ENCODE peak calls at places on chromosomes 11 and 22, in seven cellular contexts. M, I, D, V, G, U and Y are unnamed samples.

GRCh38 chr22:46416537-46417267 is 81.2 kb downstream of the TRMU start:
- DNase-seq in D (peak), V (peak), G (no peak), M (no peak), U (no peak), I (no peak), Y (no peak)

GRCh38 chr22:19517171-19517500 is 7.1 kb downstream of the CLDN5 start:
- DNase-seq in I (peak), V (no peak), M (no peak), G (no peak), D (no peak), U (no peak), Y (no peak)

GRCh38 chr11:74731301-74732094 is at the start of gene CHRDL2:
- DNase-seq in M (no peak), V (peak), G (peak), U (no peak), D (peak), I (peak), Y (no peak)

GRCh38 chr22:47102648-47103047 is 340.2 kb downstream of the TBC1D22A start:
- DNase-seq in M (no peak), D (no peak), V (no peak), G (no peak), I (peak), U (no peak), Y (no peak)

GRCh38 chr11:77770629-77771028 is 49.9 kb downstream of the RSF1 start:
- DNase-seq in D (no peak), M (no peak), I (no peak), U (no peak), V (no peak), G (no peak), Y (no peak)

GRCh38 chr11:96154802-96155520 is 188.0 kb downstream of the MAML2 start:
- DNase-seq in U (no peak), M (no peak), V (peak), D (peak), I (no peak), G (no peak), Y (peak)

GRCh38 chr11:123903932-123904331 is 2.0 kb downstream of the OR8D4 start:
- DNase-seq in I (no peak), D (no peak), M (no peak), U (no peak), V (no peak), G (no peak), Y (no peak)

GRCh38 chr22:25845985-25846745 is 104.2 kb downstream of the MYO18B start:
- DNase-seq in V (no peak), D (no peak), M (no peak), U (no peak), I (no peak), G (no peak), Y (no peak)

GRCh38 chr22:48843640-48844039 is 984.0 kb downstream of the BRD1 start:
- DNase-seq in V (no peak), U (no peak), I (no peak), G (peak), D (no peak), M (no peak), Y (no peak)

GRCh38 chr11:80748207-80748606 is 1307.4 kb upstream of the TENM4 start:
- DNase-seq in V (no peak), M (no peak), G (no peak), I (no peak), D (no peak), U (no peak), Y (no peak)

GRCh38 chr11:16958833-16959232 is 55.4 kb downstream of the PLEKHA7 start:
- DNase-seq in I (no peak), G (no peak), D (no peak), U (no peak), M (no peak), V (no peak), Y (no peak)

GRCh38 chr11:8813658-8814057 is 97.3 kb upstream of the AKIP1 start:
- DNase-seq in V (peak), D (peak), G (peak), M (peak), U (peak), I (peak), Y (no peak)

GRCh38 chr11:29343465-29344333 is 673.1 kb downstream of the KCNA4 start:
- DNase-seq in D (peak), G (peak), I (peak), U (peak), V (peak), M (peak), Y (no peak)

GRCh38 chr11:112882494-112883381 is 78.5 kb upstream of the NCAM1 start:
- DNase-seq in I (no peak), G (no peak), D (no peak), V (no peak), U (no peak), M (no peak), Y (no peak)

GRCh38 chr11:127056338-127056971 is 55.9 kb upstream of the KIRREL3 start:
- DNase-seq in V (no peak), I (no peak), D (no peak), G (no peak), U (peak), M (no peak), Y (no peak)

GRCh38 chr11:36744375-36745168 is 146.5 kb upstream of the RAG2 start:
- DNase-seq in G (peak), M (peak), D (peak), U (peak), V (peak), I (peak), Y (peak)

GRCh38 chr22:49710746-49711145 is 116.9 kb downstream of the BRD1 start:
- DNase-seq in G (peak), M (no peak), V (no peak), U (no peak), I (no peak), D (no peak), Y (no peak)

GRCh38 chr11:63567044-63567840 is 4.1 kb upstream of the PLAAT2 start:
- DNase-seq in V (peak), G (no peak), I (no peak), D (peak), M (peak), U (peak), Y (peak)

GRCh38 chr11:17347676-17348075 is 3.9 kb upstream of the NCR3LG1 start:
- DNase-seq in V (no peak), D (no peak), U (no peak), M (no peak), G (no peak), I (no peak), Y (no peak)

GRCh38 chr11:61814242-61814957 is 2.4 kb downstream of the FADS1 start:
- DNase-seq in M (no peak), U (no peak), V (peak), I (peak), G (no peak), D (peak), Y (no peak)

GRCh38 chr11:43984519-43985385 is 42.3 kb downstream of the C11orf96 start:
- DNase-seq in G (peak), V (no peak), M (peak), U (no peak), I (no peak), D (no peak), Y (no peak)

GRCh38 chr22:44576311-44577260 is 78.6 kb upstream of the RTL6 start:
- DNase-seq in M (no peak), V (no peak), G (peak), I (no peak), U (no peak), D (no peak), Y (no peak)

GRCh38 chr11:12284321-12285050 is 92.9 kb upstream of the PARVA start:
- DNase-seq in I (no peak), U (no peak), G (no peak), D (peak), M (no peak), V (peak), Y (no peak)

GRCh38 chr11:75495749-75496641 is 29.7 kb downstream of the GDPD5 start:
- DNase-seq in I (peak), U (no peak), V (no peak), D (no peak), M (no peak), G (no peak), Y (no peak)

GRCh38 chr11:12100886-12101285 is 9.5 kb upstream of the MICAL2 start:
- DNase-seq in G (peak), M (no peak), V (no peak), I (no peak), D (peak), U (no peak), Y (no peak)

GRCh38 chr22:24592144-24592845 is 578 bp downstream of the LRRC75B start:
- DNase-seq in I (peak), V (no peak), D (peak), G (no peak), M (no peak), U (no peak), Y (no peak)

GRCh38 chr11:129208863-129209262 is 16.7 kb upstream of the ARHGAP32 start:
- DNase-seq in U (no peak), I (no peak), D (peak), V (peak), M (no peak), G (no peak), Y (no peak)

GRCh38 chr11:4102711-4103110 is 8.1 kb downstream of the RRM1 start:
- DNase-seq in U (no peak), G (no peak), D (no peak), I (no peak), M (no peak), V (no peak), Y (no peak)

GRCh38 chr11:28606930-28607329 is 498.7 kb downstream of the METTL15 start:
- DNase-seq in M (no peak), D (peak), U (no peak), V (peak), G (no peak), I (peak), Y (no peak)

GRCh38 chr22:44396021-44396726 is 83.4 kb upstream of the SHISAL1 start:
- DNase-seq in V (no peak), U (no peak), I (peak), D (no peak), G (peak), M (no peak), Y (no peak)

GRCh38 chr11:78022397-78023396 is at the start of gene KCTD14:
- DNase-seq in U (no peak), G (peak), M (no peak), D (no peak), V (no peak), I (peak), Y (no peak)

GRCh38 chr11:2699185-2699530 is 636 bp downstream of the KCNQ1OT1 start:
- DNase-seq in V (no peak), M (peak), U (no peak), G (peak), D (no peak), I (no peak), Y (no peak)

GRCh38 chr11:16596231-16596630 is 142.2 kb upstream of the C11orf58 start:
- DNase-seq in U (no peak), D (no peak), V (no peak), G (no peak), M (no peak), I (no peak), Y (no peak)

GRCh38 chr22:44538071-44538470 is 40.0 kb upstream of the RTL6 start:
- DNase-seq in V (peak), D (peak), U (no peak), G (peak), M (peak), I (no peak), Y (no peak)

GRCh38 chr11:84549221-84549620 is 1077.9 kb downstream of the DLG2 start:
- DNase-seq in V (peak), G (no peak), I (no peak), M (no peak), U (no peak), D (peak), Y (no peak)

GRCh38 chr11:64599698-64600211 is 8.7 kb downstream of the SLC22A12 start:
- DNase-seq in V (no peak), U (no peak), I (no peak), D (no peak), G (no peak), M (no peak), Y (no peak)

GRCh38 chr11:64600281-64600992 is 9.4 kb downstream of the SLC22A12 start:
- DNase-seq in U (no peak), V (no peak), M (no peak), G (no peak), D (no peak), I (no peak), Y (no peak)

GRCh38 chr11:64598106-64598796 is 7.2 kb downstream of the SLC22A12 start:
- DNase-seq in U (no peak), G (peak), M (no peak), I (no peak), V (no peak), D (no peak), Y (no peak)

GRCh38 chr11:64597671-64598101 is 6.7 kb downstream of the SLC22A12 start:
- DNase-seq in V (no peak), U (no peak), M (no peak), I (no peak), D (no peak), G (peak), Y (no peak)

GRCh38 chr11:64598797-64599697 is 8.0 kb downstream of the SLC22A12 start:
- DNase-seq in I (no peak), U (no peak), G (no peak), D (no peak), M (no peak), V (no peak), Y (no peak)
- H3K4me3 ChIP-seq in I (no peak), U (no peak), G (no peak), D (no peak), M (no peak), V (no peak), Y (no peak)

GRCh38 chr22:42177891-42178336 is 47.3 kb upstream of the CYP2D6 start:
- DNase-seq in D (no peak), M (no peak), V (no peak), G (no peak), U (no peak), I (peak), Y (no peak)

GRCh38 chr22:42179616-42180015 is 49.0 kb upstream of the CYP2D6 start:
- DNase-seq in V (peak), D (peak), M (no peak), U (no peak), G (no peak), I (peak), Y (peak)

GRCh38 chr22:42176271-42176670 is 45.7 kb upstream of the CYP2D6 start:
- DNase-seq in U (no peak), G (no peak), D (no peak), M (no peak), V (no peak), I (peak), Y (no peak)

GRCh38 chr22:42178910-42179495 is 48.4 kb upstream of the CYP2D6 start:
- DNase-seq in U (no peak), D (no peak), V (no peak), G (no peak), I (no peak), M (no peak), Y (no peak)

GRCh38 chr22:42180349-42180842 is 49.8 kb upstream of the CYP2D6 start:
- DNase-seq in D (peak), I (peak), U (peak), V (peak), G (no peak), M (no peak), Y (no peak)
- H3K4me3 ChIP-seq in D (no peak), I (no peak), U (no peak), V (no peak), G (no peak), M (no peak), Y (no peak)

GRCh38 chr22:27372364-27372763 is 429.2 kb downstream of the MN1 start:
- DNase-seq in M (no peak), D (no peak), G (no peak), V (no peak), I (no peak), U (no peak), Y (no peak)
- H3K4me3 ChIP-seq in M (no peak), D (no peak), G (no peak), V (no peak), I (peak), U (no peak), Y (no peak)

GRCh38 chr11:65452806-65453490 is 30.4 kb downstream of the NEAT1 start:
- DNase-seq in G (no peak), M (no peak), I (no peak), V (peak), U (no peak), D (peak), Y (no peak)

GRCh38 chr11:65459552-65459951 is 37.0 kb downstream of the NEAT1 start:
- DNase-seq in I (peak), G (peak), D (no peak), V (no peak), U (peak), M (no peak), Y (no peak)

GRCh38 chr11:65454311-65454695 is 31.7 kb downstream of the NEAT1 start:
- DNase-seq in D (peak), I (no peak), G (no peak), V (peak), M (no peak), U (no peak), Y (no peak)

GRCh38 chr11:65454696-65455456 is 32.3 kb downstream of the NEAT1 start:
- DNase-seq in U (peak), D (peak), M (peak), G (peak), V (peak), I (peak), Y (no peak)

DNA sequence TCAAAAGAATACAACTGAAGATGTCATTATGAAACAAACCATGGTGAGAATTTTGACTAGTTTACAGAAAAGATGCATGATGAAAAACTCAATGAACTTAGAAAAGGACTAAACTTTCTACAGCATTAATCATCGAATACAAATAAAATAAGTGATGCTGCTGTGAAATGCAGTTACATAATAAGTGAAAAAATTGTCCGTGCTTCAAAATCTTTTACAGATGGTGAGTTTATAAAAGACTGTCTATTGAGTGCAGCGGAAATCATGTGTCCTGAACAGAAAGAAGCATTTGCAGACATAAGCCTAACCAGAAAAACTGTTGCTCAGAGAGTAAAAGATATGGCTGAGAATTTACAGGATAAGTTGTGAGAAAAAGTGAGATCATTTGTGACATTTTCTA is 33.8 kb downstream of the NEAT1 start:
- DNase-seq in D (peak), I (no peak), V (no peak), M (no peak), G (no peak), U (no peak), Y (no peak)
- H3K4me3 ChIP-seq in D (peak), I (no peak), V (no peak), M (no peak), G (no peak), U (peak), Y (no peak)

GRCh38 chr11:13440100-13440855 is 22.7 kb downstream of the BTBD10 start:
- DNase-seq in G (no peak), U (no peak), V (peak), M (peak), D (peak), I (peak), Y (peak)
- H3K4me3 ChIP-seq in G (peak), U (no peak), V (peak), M (peak), D (peak), I (no peak), Y (peak)

GRCh38 chr11:125218336-125218735 is 53.8 kb downstream of the PKNOX2 start:
- DNase-seq in U (no peak), V (no peak), I (no peak), G (no peak), D (no peak), M (no peak), Y (no peak)

GRCh38 chr11:125211191-125211953 is 46.8 kb downstream of the PKNOX2 start:
- DNase-seq in G (no peak), V (no peak), U (no peak), M (no peak), D (no peak), I (peak), Y (peak)

GRCh38 chr11:125215951-125216350 is 51.4 kb downstream of the PKNOX2 start:
- DNase-seq in I (no peak), V (no peak), M (no peak), G (no peak), U (no peak), D (no peak), Y (peak)

GRCh38 chr11:125214466-125215204 is 50.1 kb downstream of the PKNOX2 start:
- DNase-seq in D (no peak), G (no peak), U (no peak), I (no peak), M (no peak), V (no peak), Y (no peak)

DNA sequence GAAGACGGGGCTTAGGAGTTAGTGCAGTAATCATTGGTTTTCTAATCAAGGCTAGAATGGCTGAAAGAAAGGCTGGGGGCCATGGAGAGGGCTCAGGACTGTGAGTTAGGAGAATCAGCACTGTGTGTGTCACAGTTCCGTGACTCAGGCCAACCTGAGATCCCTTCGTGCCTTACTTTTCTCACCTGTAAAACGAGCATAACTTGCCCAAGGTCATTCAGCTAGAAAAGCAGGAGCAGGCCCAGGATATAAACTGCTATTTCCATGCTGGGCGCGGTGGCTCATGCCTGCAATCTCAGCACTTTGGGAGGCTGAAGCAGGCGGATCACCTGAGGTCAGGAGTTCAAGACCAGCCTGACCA is 50.6 kb downstream of the PKNOX2 start:
- DNase-seq in G (no peak), M (no peak), U (no peak), I (no peak), D (no peak), V (no peak), Y (no peak)
- H3K4me3 ChIP-seq in G (no peak), M (no peak), U (no peak), I (no peak), D (no peak), V (no peak), Y (no peak)

DNA sequence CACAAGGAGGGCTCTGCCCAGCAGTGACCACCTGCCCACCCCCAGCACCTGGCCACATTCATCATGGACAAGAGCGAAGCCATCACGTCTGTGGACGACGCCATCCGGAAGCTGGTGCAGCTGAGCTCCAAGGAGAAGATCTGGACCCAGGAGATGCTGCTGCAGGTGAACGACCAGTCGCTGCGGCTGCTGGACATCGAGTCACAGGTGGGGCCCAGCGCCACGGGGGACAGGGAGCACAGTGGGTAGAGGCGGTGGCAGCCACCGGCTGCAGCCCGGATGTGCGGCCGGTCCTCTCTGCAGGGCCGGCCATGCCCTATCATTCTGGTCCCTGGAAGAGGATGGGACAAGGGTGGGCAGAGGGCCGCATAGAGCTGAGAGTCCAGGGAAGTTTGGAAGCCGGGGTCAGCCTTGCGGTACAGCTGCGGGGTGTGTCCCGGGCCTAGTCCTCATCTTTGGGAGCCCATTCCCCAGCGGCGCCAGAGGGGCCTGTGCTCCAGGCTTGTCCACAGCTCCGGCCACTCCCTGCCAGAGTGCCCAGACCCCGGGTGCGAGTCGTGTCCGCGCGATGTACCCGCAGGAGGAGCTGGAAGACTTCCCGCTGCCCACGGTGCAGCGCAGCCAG is 14.1 kb downstream of the EPS8L2 start:
- DNase-seq in G (no peak), U (no peak), D (no peak), I (no peak), M (no peak), V (no peak), Y (no peak)
- H3K4me3 ChIP-seq in G (no peak), U (no peak), D (no peak), I (no peak), M (no peak), V (no peak), Y (no peak)

GRCh38 chr11:94766656-94767291 is 1.4 kb upstream of the AMOTL1 start:
- DNase-seq in V (no peak), G (no peak), U (no peak), D (no peak), I (peak), M (no peak), Y (no peak)

GRCh38 chr11:94767292-94767690 is 865 bp upstream of the AMOTL1 start:
- DNase-seq in D (no peak), G (no peak), V (no peak), I (peak), U (peak), M (no peak), Y (no peak)

GRCh38 chr11:94768602-94769511 is 701 bp downstream of the AMOTL1 start:
- DNase-seq in M (no peak), V (peak), I (peak), U (peak), D (no peak), G (peak), Y (no peak)

GRCh38 chr11:94769897-94770296 is 1.7 kb downstream of the AMOTL1 start:
- DNase-seq in G (no peak), M (no peak), I (no peak), D (no peak), U (no peak), V (no peak), Y (no peak)

GRCh38 chr11:94767701-94768601 is at the start of gene AMOTL1:
- DNase-seq in D (peak), V (peak), U (peak), I (peak), G (peak), M (no peak), Y (peak)
- H3K4me3 ChIP-seq in D (peak), V (peak), U (peak), I (peak), G (peak), M (peak), Y (peak)